ENCODE peak calls at places on chromosome 3, in ten cellular contexts. One of them, this sample, is unnamed.

GRCh38 chr3:172203522-172204258 is 164.3 kb downstream of the FNDC3B start:
- DNase-seq in cardiac muscle cell: peak
- DNase-seq in activated gamma-delta T cell treated with Interleukin-2 at 50 U/mL for 16 hours: no peak
- DNase-seq in AG09309: no peak
- DNase-seq in stimulated activated CD8-positive, alpha-beta memory T cell treated with anti-CD3 and anti-CD28 coated beads, Interleukin-15, amount 100 ng/mL, for 48 hours: no peak
- DNase-seq in endothelial cell of umbilical vein: no peak
- DNase-seq in activated T-cell treated with anti-CD3 and anti-CD28 coated beads for 4 hours: no peak
- DNase-seq in body of pancreas: peak
- DNase-seq in activated CD4-positive, alpha-beta T cell treated with anti-CD3 and anti-CD28 coated beads for 24 hours: no peak
- DNase-seq in EL: no peak
- DNase-seq in this sample: no peak

GRCh38 chr3:126121632-126122031 is 37.7 kb upstream of the SLC41A3 start:
- DNase-seq in stimulated activated CD8-positive, alpha-beta memory T cell treated with anti-CD3 and anti-CD28 coated beads, Interleukin-15, amount 100 ng/mL, for 48 hours: no peak
- DNase-seq in activated gamma-delta T cell treated with Interleukin-2 at 50 U/mL for 16 hours: no peak
- DNase-seq in AG09309: no peak
- DNase-seq in activated T-cell treated with anti-CD3 and anti-CD28 coated beads for 4 hours: no peak
- DNase-seq in cardiac muscle cell: no peak
- DNase-seq in EL: no peak
- DNase-seq in activated CD4-positive, alpha-beta T cell treated with anti-CD3 and anti-CD28 coated beads for 24 hours: no peak
- DNase-seq in endothelial cell of umbilical vein: no peak
- DNase-seq in body of pancreas: no peak
- DNase-seq in this sample: no peak

GRCh38 chr3:16817201-16817600 is 67.6 kb upstream of the PLCL2 start:
- DNase-seq in body of pancreas: no peak
- DNase-seq in EL: no peak
- DNase-seq in stimulated activated CD8-positive, alpha-beta memory T cell treated with anti-CD3 and anti-CD28 coated beads, Interleukin-15, amount 100 ng/mL, for 48 hours: no peak
- DNase-seq in activated gamma-delta T cell treated with Interleukin-2 at 50 U/mL for 16 hours: no peak
- DNase-seq in activated T-cell treated with anti-CD3 and anti-CD28 coated beads for 4 hours: no peak
- DNase-seq in AG09309: no peak
- DNase-seq in activated CD4-positive, alpha-beta T cell treated with anti-CD3 and anti-CD28 coated beads for 24 hours: no peak
- DNase-seq in cardiac muscle cell: no peak
- DNase-seq in endothelial cell of umbilical vein: peak
- DNase-seq in this sample: no peak

GRCh38 chr3:19885468-19885867 is 48.5 kb downstream of the EFHB start:
- DNase-seq in endothelial cell of umbilical vein: peak
- DNase-seq in AG09309: no peak
- DNase-seq in activated T-cell treated with anti-CD3 and anti-CD28 coated beads for 4 hours: no peak
- DNase-seq in body of pancreas: no peak
- DNase-seq in stimulated activated CD8-positive, alpha-beta memory T cell treated with anti-CD3 and anti-CD28 coated beads, Interleukin-15, amount 100 ng/mL, for 48 hours: no peak
- DNase-seq in activated gamma-delta T cell treated with Interleukin-2 at 50 U/mL for 16 hours: no peak
- DNase-seq in EL: peak
- DNase-seq in cardiac muscle cell: peak
- DNase-seq in activated CD4-positive, alpha-beta T cell treated with anti-CD3 and anti-CD28 coated beads for 24 hours: no peak
- DNase-seq in this sample: no peak

GRCh38 chr3:46078712-46079400 is 51.6 kb upstream of the XCR1 start:
- DNase-seq in stimulated activated CD8-positive, alpha-beta memory T cell treated with anti-CD3 and anti-CD28 coated beads, Interleukin-15, amount 100 ng/mL, for 48 hours: peak
- DNase-seq in activated CD4-positive, alpha-beta T cell treated with anti-CD3 and anti-CD28 coated beads for 24 hours: peak
- DNase-seq in activated T-cell treated with anti-CD3 and anti-CD28 coated beads for 4 hours: peak
- DNase-seq in body of pancreas: peak
- DNase-seq in cardiac muscle cell: peak
- DNase-seq in activated gamma-delta T cell treated with Interleukin-2 at 50 U/mL for 16 hours: peak
- DNase-seq in endothelial cell of umbilical vein: peak
- DNase-seq in EL: peak
- DNase-seq in AG09309: peak
- DNase-seq in this sample: peak

GRCh38 chr3:196793224-196793623 is 53.6 kb downstream of the PAK2 start:
- DNase-seq in activated T-cell treated with anti-CD3 and anti-CD28 coated beads for 4 hours: no peak
- DNase-seq in AG09309: peak
- DNase-seq in cardiac muscle cell: peak
- DNase-seq in activated gamma-delta T cell treated with Interleukin-2 at 50 U/mL for 16 hours: no peak
- DNase-seq in body of pancreas: no peak
- DNase-seq in stimulated activated CD8-positive, alpha-beta memory T cell treated with anti-CD3 and anti-CD28 coated beads, Interleukin-15, amount 100 ng/mL, for 48 hours: no peak
- DNase-seq in activated CD4-positive, alpha-beta T cell treated with anti-CD3 and anti-CD28 coated beads for 24 hours: no peak
- DNase-seq in EL: peak
- DNase-seq in endothelial cell of umbilical vein: peak
- DNase-seq in this sample: no peak

GRCh38 chr3:52041118-52041847 is 15.1 kb downstream of the DUSP7 start:
- DNase-seq in body of pancreas: no peak
- DNase-seq in activated CD4-positive, alpha-beta T cell treated with anti-CD3 and anti-CD28 coated beads for 24 hours: no peak
- DNase-seq in endothelial cell of umbilical vein: no peak
- DNase-seq in stimulated activated CD8-positive, alpha-beta memory T cell treated with anti-CD3 and anti-CD28 coated beads, Interleukin-15, amount 100 ng/mL, for 48 hours: no peak
- DNase-seq in EL: peak
- DNase-seq in AG09309: no peak
- DNase-seq in activated T-cell treated with anti-CD3 and anti-CD28 coated beads for 4 hours: no peak
- DNase-seq in activated gamma-delta T cell treated with Interleukin-2 at 50 U/mL for 16 hours: no peak
- DNase-seq in cardiac muscle cell: no peak
- DNase-seq in this sample: no peak

GRCh38 chr3:129278970-129279906 is 568 bp downstream of the HMCES start:
- DNase-seq in activated gamma-delta T cell treated with Interleukin-2 at 50 U/mL for 16 hours: peak
- DNase-seq in activated CD4-positive, alpha-beta T cell treated with anti-CD3 and anti-CD28 coated beads for 24 hours: peak
- DNase-seq in EL: peak
- DNase-seq in cardiac muscle cell: peak
- DNase-seq in activated T-cell treated with anti-CD3 and anti-CD28 coated beads for 4 hours: peak
- DNase-seq in stimulated activated CD8-positive, alpha-beta memory T cell treated with anti-CD3 and anti-CD28 coated beads, Interleukin-15, amount 100 ng/mL, for 48 hours: peak
- DNase-seq in endothelial cell of umbilical vein: peak
- DNase-seq in AG09309: no peak
- DNase-seq in body of pancreas: peak
- DNase-seq in this sample: peak

GRCh38 chr3:170496026-170496867 is 77.6 kb downstream of the CLDN11 start:
- DNase-seq in body of pancreas: no peak
- DNase-seq in EL: no peak
- DNase-seq in activated T-cell treated with anti-CD3 and anti-CD28 coated beads for 4 hours: no peak
- DNase-seq in activated CD4-positive, alpha-beta T cell treated with anti-CD3 and anti-CD28 coated beads for 24 hours: no peak
- DNase-seq in activated gamma-delta T cell treated with Interleukin-2 at 50 U/mL for 16 hours: no peak
- DNase-seq in AG09309: no peak
- DNase-seq in cardiac muscle cell: no peak
- DNase-seq in endothelial cell of umbilical vein: no peak
- DNase-seq in stimulated activated CD8-positive, alpha-beta memory T cell treated with anti-CD3 and anti-CD28 coated beads, Interleukin-15, amount 100 ng/mL, for 48 hours: no peak
- DNase-seq in this sample: no peak

GRCh38 chr3:10950476-10951294 is 41.9 kb upstream of the SLC6A1 start:
- DNase-seq in activated T-cell treated with anti-CD3 and anti-CD28 coated beads for 4 hours: no peak
- DNase-seq in activated gamma-delta T cell treated with Interleukin-2 at 50 U/mL for 16 hours: no peak
- DNase-seq in body of pancreas: no peak
- DNase-seq in endothelial cell of umbilical vein: peak
- DNase-seq in EL: peak
- DNase-seq in activated CD4-positive, alpha-beta T cell treated with anti-CD3 and anti-CD28 coated beads for 24 hours: no peak
- DNase-seq in cardiac muscle cell: peak
- DNase-seq in AG09309: peak
- DNase-seq in stimulated activated CD8-positive, alpha-beta memory T cell treated with anti-CD3 and anti-CD28 coated beads, Interleukin-15, amount 100 ng/mL, for 48 hours: no peak
- DNase-seq in this sample: no peak

GRCh38 chr3:33144433-33144832 is 30.6 kb downstream of the CRTAP start:
- DNase-seq in EL: no peak
- DNase-seq in cardiac muscle cell: no peak
- DNase-seq in body of pancreas: no peak
- DNase-seq in activated gamma-delta T cell treated with Interleukin-2 at 50 U/mL for 16 hours: no peak
- DNase-seq in AG09309: no peak
- DNase-seq in endothelial cell of umbilical vein: no peak
- DNase-seq in activated CD4-positive, alpha-beta T cell treated with anti-CD3 and anti-CD28 coated beads for 24 hours: peak
- DNase-seq in activated T-cell treated with anti-CD3 and anti-CD28 coated beads for 4 hours: no peak
- DNase-seq in stimulated activated CD8-positive, alpha-beta memory T cell treated with anti-CD3 and anti-CD28 coated beads, Interleukin-15, amount 100 ng/mL, for 48 hours: no peak
- DNase-seq in this sample: no peak

GRCh38 chr3:79217096-79217495 is 550.7 kb downstream of the ROBO1 start:
- DNase-seq in body of pancreas: no peak
- DNase-seq in cardiac muscle cell: no peak
- DNase-seq in EL: no peak
- DNase-seq in endothelial cell of umbilical vein: no peak
- DNase-seq in activated T-cell treated with anti-CD3 and anti-CD28 coated beads for 4 hours: no peak
- DNase-seq in stimulated activated CD8-positive, alpha-beta memory T cell treated with anti-CD3 and anti-CD28 coated beads, Interleukin-15, amount 100 ng/mL, for 48 hours: no peak
- DNase-seq in AG09309: no peak
- DNase-seq in activated CD4-positive, alpha-beta T cell treated with anti-CD3 and anti-CD28 coated beads for 24 hours: no peak
- DNase-seq in activated gamma-delta T cell treated with Interleukin-2 at 50 U/mL for 16 hours: no peak
- DNase-seq in this sample: no peak